ENCODE peak calls at places on chromosomes 4 and X, in four cellular contexts. V is neural crest cell, T is uterus, U is non-pigmented ciliary epithelial cell. N is an unnamed sample.

GRCh38 chr4:145976680-145977079 is 38.1 kb upstream of the ZNF827 start:
- DNase-seq in V (no peak), T (no peak), U (no peak), N (no peak)

GRCh38 chr4:24774452-24774851 is 20.9 kb upstream of the SOD3 start:
- DNase-seq in V (no peak), T (no peak), U (no peak), N (peak)

GRCh38 chrX:149939271-149940014 is 1.2 kb upstream of the EOLA2 start:
- DNase-seq in V (peak), T (peak), U (peak), N (peak)

GRCh38 chrX:129648514-129649267 is 6.1 kb downstream of the APLN start:
- DNase-seq in V (no peak), T (no peak), U (no peak), N (no peak)

GRCh38 chr4:145098675-145099037 is 545 bp downstream of the ABCE1 start:
- DNase-seq in V (no peak), T (no peak), U (peak), N (peak)

GRCh38 chr4:108359936-108360681 is 191.4 kb upstream of the LEF1 start:
- DNase-seq in V (no peak), T (no peak), U (no peak), N (no peak)

GRCh38 chrX:71606536-71607216 is 11.6 kb downstream of the CXCR3 start:
- DNase-seq in V (no peak), T (no peak), U (no peak), N (no peak)

GRCh38 chrX:136209016-136209738 is 42.0 kb downstream of the MAP7D3 start:
- DNase-seq in V (peak), T (peak), U (no peak), N (no peak)

GRCh38 chrX:126170715-126171114 is 4.6 kb upstream of the DCAF12L2 start:
- DNase-seq in V (no peak), T (no peak), U (no peak), N (no peak)

GRCh38 chrX:108126661-108127060 is 35.1 kb downstream of the ATG4A start:
- DNase-seq in V (no peak), T (no peak), U (no peak), N (no peak)